ENCODE peak calls at places on chromosomes 7 and 10, in seven cellular contexts. O is IMR-90; S is neuronal stem cell; A is colonic mucosa; Q is fibroblast of lung; J is tibial artery; V is CD8-positive, alpha-beta memory T cell. D is an unnamed sample.

GRCh38 chr10:71600856-71601255 is 118.7 kb downstream of the C10orf105 start:
- DNase-seq in O (peak; percentile 55), S (no peak), A (no peak), Q (peak; percentile 86), J (no peak), V (no peak), D (no peak)

GRCh38 chr10:104580321-104580720 is 60.8 kb upstream of the SORCS3 start:
- DNase-seq in O (peak; percentile 38), S (no peak), A (no peak), Q (peak; percentile 43), J (no peak), V (no peak), D (no peak)

GRCh38 chr7:111992601-111993000 is 213.6 kb downstream of the DOCK4 start:
- DNase-seq in O (peak; percentile 26), S (no peak), A (no peak), Q (peak; percentile 18), J (no peak), V (no peak), D (no peak)

GRCh38 chr10:31426425-31426824 is 107.4 kb downstream of the ZEB1 start:
- DNase-seq in O (peak; percentile 94), S (no peak), A (no peak), Q (peak; percentile 93), J (no peak), V (no peak), D (no peak)

GRCh38 chr7:107792364-107792763 is 10.7 kb downstream of the SLC26A3 start:
- DNase-seq in O (no peak), S (no peak), A (no peak), Q (no peak), J (no peak), V (no peak), D (no peak)

GRCh38 chr7:98178762-98179490 is 32.3 kb upstream of the BHLHA15 start:
- DNase-seq in O (no peak), S (no peak), A (no peak), Q (no peak), J (no peak), V (no peak), D (no peak)

GRCh38 chr10:124565565-124566221 is 104.1 kb downstream of the LHPP start:
- DNase-seq in O (no peak), S (peak; percentile 36), A (no peak), Q (peak; percentile 28), J (peak; percentile 63), V (no peak), D (no peak)

GRCh38 chr10:99340650-99341049 is 11.5 kb downstream of the CNNM1 start:
- DNase-seq in O (no peak), S (no peak), A (no peak), Q (no peak), J (no peak), V (no peak), D (no peak)

GRCh38 chr7:66355762-66356161 is 150.6 kb downstream of the TPST1 start:
- DNase-seq in O (no peak), S (no peak), A (no peak), Q (no peak), J (no peak), V (no peak), D (no peak)

GRCh38 chr7:130942211-130942964 is 208.4 kb upstream of the KLF14 start:
- DNase-seq in O (peak; percentile 86), S (no peak), A (peak; percentile 62), Q (peak; percentile 81), J (no peak), V (no peak), D (no peak)

GRCh38 chr7:130941322-130942210 is 207.6 kb upstream of the KLF14 start:
- DNase-seq in O (peak; percentile 84), S (no peak), A (peak; percentile 75), Q (peak; percentile 75), J (no peak), V (no peak), D (peak; percentile 35)

GRCh38 chr7:130939285-130940095 is 205.5 kb upstream of the KLF14 start:
- DNase-seq in O (peak; percentile 59), S (no peak), A (no peak), Q (peak; percentile 65), J (no peak), V (no peak), D (no peak)

GRCh38 chr7:130940326-130940725 is 206.3 kb upstream of the KLF14 start:
- DNase-seq in O (no peak), S (no peak), A (no peak), Q (no peak), J (no peak), V (no peak), D (no peak)

GRCh38 chr7:130940907-130941306 is 206.9 kb upstream of the KLF14 start:
- DNase-seq in O (no peak), S (no peak), A (no peak), Q (peak; percentile 39), J (no peak), V (no peak), D (no peak)
- H3K4me1 ChIP-seq in O (peaks cover 15% of the 10 kb centered on the region), S (peaks cover 50% of the 10 kb centered on the region), A (peaks cover 5% of the 10 kb centered on the region), Q (peaks cover 22% of the 10 kb centered on the region), J (no peaks in the 10 kb centered on the region), V (peaks cover 86% of the 10 kb centered on the region), D (peaks cover 90% of the 10 kb centered on the region)

GRCh38 chr10:79140906-79141305 is 72.1 kb downstream of the ZMIZ1 start:
- DNase-seq in O (peak; percentile 46), S (no peak), A (no peak), Q (no peak), J (no peak), V (no peak), D (no peak)
- H3K4me1 ChIP-seq in O (peaks cover 68% of the 10 kb centered on the region), S (peaks cover 13% of the 10 kb centered on the region), A (peaks cover 14% of the 10 kb centered on the region), Q (peaks cover 67% of the 10 kb centered on the region), J (peaks cover 3% of the 10 kb centered on the region), V (peaks cover 55% of the 10 kb centered on the region), D (peaks cover 100% of the 10 kb centered on the region)

GRCh38 chr7:30524545-30524944 is 19.9 kb upstream of the GGCT start:
- DNase-seq in O (no peak), S (no peak), A (no peak), Q (no peak), J (no peak), V (no peak), D (no peak)
- H3K4me1 ChIP-seq in O (peaks cover 4% of the 10 kb centered on the region), S (no peaks in the 10 kb centered on the region), A (no peaks in the 10 kb centered on the region), Q (peaks cover 3% of the 10 kb centered on the region), J (no peaks in the 10 kb centered on the region), V (no peaks in the 10 kb centered on the region), D (peaks cover 14% of the 10 kb centered on the region)

GRCh38 chr7:1059200-1060091 is 15.1 kb downstream of the GPR146 start:
- DNase-seq in O (no peak), S (peak; percentile 80), A (no peak), Q (peak; percentile 24), J (no peak), V (no peak), D (no peak)
- H3K4me1 ChIP-seq in O (peaks cover 8% of the 10 kb centered on the region), S (peaks cover 10% of the 10 kb centered on the region), A (peaks cover 4% of the 10 kb centered on the region), Q (no peaks in the 10 kb centered on the region), J (no peaks in the 10 kb centered on the region), V (peaks cover 9% of the 10 kb centered on the region), D (peaks cover 50% of the 10 kb centered on the region)

GRCh38 chr10:101833466-101833865 is 10.1 kb downstream of the KCNIP2 start:
- DNase-seq in O (no peak), S (no peak), A (no peak), Q (no peak), J (no peak), V (no peak), D (no peak)
- H3K4me1 ChIP-seq in O (peaks cover 6% of the 10 kb centered on the region), S (peaks cover 14% of the 10 kb centered on the region), A (peaks cover 7% of the 10 kb centered on the region), Q (peaks cover 8% of the 10 kb centered on the region), J (no peaks in the 10 kb centered on the region), V (peaks cover 64% of the 10 kb centered on the region), D (peaks cover 91% of the 10 kb centered on the region)

DNA sequence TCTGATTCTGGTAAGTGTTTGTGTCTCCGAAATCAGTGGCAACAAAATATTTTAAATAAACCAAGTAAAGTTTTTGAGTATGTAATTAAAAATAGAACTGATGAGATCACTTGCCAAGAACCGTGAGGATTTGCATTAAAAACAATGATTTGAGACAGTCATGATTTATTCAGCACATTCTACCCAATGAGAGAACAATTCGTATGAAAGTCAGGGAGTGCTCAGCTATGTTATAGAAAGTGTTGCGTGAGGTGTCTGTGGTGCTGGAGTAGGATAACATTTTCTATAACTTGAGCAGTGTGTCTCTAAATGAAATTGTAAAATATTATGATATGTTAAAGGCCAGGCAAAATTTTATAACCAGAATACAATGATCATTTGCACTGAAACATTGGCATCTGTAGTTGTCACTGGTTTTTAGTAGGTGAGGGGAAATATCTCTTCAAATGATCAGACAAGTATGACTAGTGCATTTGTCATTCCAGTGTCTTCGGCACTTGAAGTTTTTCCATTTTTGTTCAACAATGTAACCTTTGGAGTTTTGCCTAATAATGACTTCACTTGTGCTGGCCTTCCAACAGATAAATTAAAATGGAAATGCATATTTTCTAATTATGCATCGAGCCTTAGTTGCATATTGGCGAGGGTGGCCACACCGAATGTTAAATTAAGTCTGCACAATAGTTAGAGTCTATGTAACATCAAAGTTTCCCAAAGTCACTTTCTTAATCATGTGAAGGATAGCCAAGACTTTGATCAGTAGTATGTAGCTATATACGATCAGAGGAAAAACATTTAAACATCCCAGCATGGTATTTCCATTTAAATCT is 335.9 kb downstream of the GFRA1 start:
- DNase-seq in O (peak; percentile 69), S (no peak), A (no peak), Q (peak; percentile 29), J (no peak), V (no peak), D (no peak)
- H3K4me1 ChIP-seq in O (peaks cover under 1% of the 10 kb centered on the region), S (no peaks in the 10 kb centered on the region), A (no peaks in the 10 kb centered on the region), Q (peaks cover 11% of the 10 kb centered on the region), J (no peaks in the 10 kb centered on the region), V (no peaks in the 10 kb centered on the region), D (no peaks in the 10 kb centered on the region)

D was measured in left ventricle myocardium inferior.